ENCODE peak calls at places on chromosomes 1 and 21, in four cellular contexts. Z, K, H and Q are unnamed samples.

GRCh38 chr1:94250341-94250740 is 13.0 kb upstream of the ARHGAP29 start:
- DNase-seq in Z (no peak), K (no peak), H (no peak), Q (no peak)

GRCh38 chr1:31376374-31377134 is 3.7 kb upstream of the FABP3 start:
- DNase-seq in Z (peak; percentile 29), K (no peak), H (peak; percentile 32), Q (no peak)

GRCh38 chr21:28310711-28311110 is 682.0 kb downstream of the LTN1 start:
- DNase-seq in Z (no peak), K (no peak), H (no peak), Q (no peak)

GRCh38 chr1:67853704-67854103 is 20.4 kb upstream of the GNG12 start:
- DNase-seq in Z (peak; percentile 75), K (no peak), H (peak; percentile 25), Q (peak; percentile 95)

GRCh38 chr1:37994886-37995566 is 5.2 kb upstream of the SF3A3 start:
- DNase-seq in Z (no peak), K (no peak), H (no peak), Q (no peak)

GRCh38 chr1:177865807-177866206 is 104.1 kb downstream of the SEC16B start:
- DNase-seq in Z (no peak), K (no peak), H (no peak), Q (no peak)

GRCh38 chr1:64574301-64574700 is 104.4 kb downstream of the CACHD1 start:
- DNase-seq in Z (no peak), K (no peak), H (no peak), Q (no peak)

GRCh38 chr1:40895601-40896000 is 33.4 kb upstream of the CITED4 start:
- DNase-seq in Z (no peak), K (no peak), H (no peak), Q (no peak)

GRCh38 chr1:35588197-35588910 is 15.2 kb downstream of the TFAP2E start:
- DNase-seq in Z (no peak), K (no peak), H (no peak), Q (no peak)

GRCh38 chr21:26055841-26056264 is 114.7 kb downstream of the APP start:
- DNase-seq in Z (no peak), K (no peak), H (no peak), Q (no peak)

GRCh38 chr1:9859252-9860014 is 35.7 kb upstream of the CLSTN1 start:
- DNase-seq in Z (no peak), K (no peak), H (no peak), Q (no peak)

GRCh38 chr1:234214911-234215892 is 158.1 kb upstream of the COA6 start:
- DNase-seq in Z (no peak), K (no peak), H (no peak), Q (peak; percentile 57)

GRCh38 chr1:203839081-203839480 is 22.3 kb upstream of the SNRPE start:
- DNase-seq in Z (no peak), K (no peak), H (no peak), Q (no peak)

GRCh38 chr1:118928739-118929554 is 59.2 kb downstream of the TBX15 start:
- DNase-seq in Z (peak; percentile 50), K (no peak), H (peak; percentile 41), Q (peak; percentile 55)

GRCh38 chr1:220137006-220137794 is 43.3 kb downstream of the IARS2 start:
- DNase-seq in Z (no peak), K (no peak), H (no peak), Q (no peak)

GRCh38 chr1:151693057-151693651 is 23.4 kb downstream of the CELF3 start:
- DNase-seq in Z (peak; percentile 40), K (no peak), H (peak; percentile 36), Q (no peak)

GRCh38 chr21:46099476-46099875 is 1.6 kb downstream of the COL6A2 start:
- DNase-seq in Z (no peak), K (no peak), H (peak; percentile 15), Q (peak; percentile 51)

GRCh38 chr1:78536427-78536826 is 45.7 kb downstream of the PTGFR start:
- DNase-seq in Z (no peak), K (no peak), H (no peak), Q (no peak)

GRCh38 chr1:97820470-97821188 is 100.2 kb downstream of the DPYD start:
- DNase-seq in Z (no peak), K (no peak), H (peak; percentile 5), Q (no peak)

GRCh38 chr1:233282582-233282886 is 13.0 kb downstream of the PCNX2 start:
- DNase-seq in Z (no peak), K (no peak), H (no peak), Q (no peak)

GRCh38 chr1:156337052-156337887 is 822 bp downstream of the CCT3 start:
- DNase-seq in Z (peak; percentile 36), K (no peak), H (no peak), Q (no peak)

GRCh38 chr1:23483327-23484252 is at the start of gene ASAP3:
- DNase-seq in Z (peak; percentile 36), K (no peak), H (peak; percentile 17), Q (peak; percentile 76)

GRCh38 chr1:78716186-78716585 is 66.6 kb downstream of the IFI44 start:
- DNase-seq in Z (no peak), K (no peak), H (no peak), Q (no peak)

GRCh38 chr1:114032271-114033218 is 53.3 kb downstream of the OLFML3 start:
- DNase-seq in Z (no peak), K (no peak), H (no peak), Q (peak; percentile 43)

GRCh38 chr1:20665736-20666135 is 4.6 kb upstream of the DDOST start:
- DNase-seq in Z (no peak), K (no peak), H (no peak), Q (no peak)

GRCh38 chr1:243792891-243793290 is 57.2 kb downstream of the AKT3 start:
- DNase-seq in Z (no peak), K (no peak), H (no peak), Q (no peak)

GRCh38 chr1:46587072-46587471 is 17.0 kb downstream of the MKNK1 start:
- DNase-seq in Z (no peak), K (no peak), H (no peak), Q (no peak)

GRCh38 chr1:45135339-45135738 is 71.1 kb downstream of the ZSWIM5 start:
- DNase-seq in Z (no peak), K (no peak), H (no peak), Q (no peak)

GRCh38 chr1:100835866-100836842 is 58.5 kb downstream of the EXTL2 start:
- DNase-seq in Z (no peak), K (no peak), H (no peak), Q (no peak)

GRCh38 chr1:223258751-223259177 is 105.2 kb downstream of the SUSD4 start:
- DNase-seq in Z (peak; percentile 55), K (no peak), H (peak; percentile 10), Q (no peak)

GRCh38 chr1:237012789-237013383 is 8.6 kb upstream of the MT1HL1 start:
- DNase-seq in Z (peak; percentile 86), K (no peak), H (peak; percentile 4), Q (no peak)

GRCh38 chr1:2977886-2978611 is 43.2 kb upstream of the ACTRT2 start:
- DNase-seq in Z (no peak), K (no peak), H (no peak), Q (no peak)
- TF ChIP-seq NR2C2 in Z (no peak), K (no peak), H (no peak), Q (no peak)

GRCh38 chr21:37006521-37007291 is at the start of gene RIPPLY3:
- DNase-seq in Z (no peak), K (no peak), H (no peak), Q (peak; percentile 59)

GRCh38 chr21:37008705-37009104 is 2.2 kb downstream of the RIPPLY3 start:
- DNase-seq in Z (no peak), K (no peak), H (no peak), Q (no peak)

GRCh38 chr21:37005548-37006242 is 807 bp upstream of the RIPPLY3 start:
- DNase-seq in Z (no peak), K (no peak), H (no peak), Q (peak; percentile 67)

GRCh38 chr21:37006243-37006520 is 320 bp upstream of the RIPPLY3 start:
- DNase-seq in Z (no peak), K (no peak), H (no peak), Q (no peak)

GRCh38 chr21:37009740-37010341 is 3.3 kb downstream of the RIPPLY3 start:
- DNase-seq in Z (peak; percentile 93), K (peak; percentile 54), H (peak; percentile 83), Q (peak; percentile 94)
- TF ChIP-seq ATF2 in Z (no peak), K (no peak), H (no peak), Q (no peak)

GRCh38 chr1:27102707-27103468 is 52.0 kb downstream of the SLC9A1 start:
- DNase-seq in Z (peak; percentile 85), K (no peak), H (peak; percentile 39), Q (peak; percentile 95)
- TF ChIP-seq NR2C2 in Z (no peak), K (no peak), H (no peak), Q (no peak)

DNA sequence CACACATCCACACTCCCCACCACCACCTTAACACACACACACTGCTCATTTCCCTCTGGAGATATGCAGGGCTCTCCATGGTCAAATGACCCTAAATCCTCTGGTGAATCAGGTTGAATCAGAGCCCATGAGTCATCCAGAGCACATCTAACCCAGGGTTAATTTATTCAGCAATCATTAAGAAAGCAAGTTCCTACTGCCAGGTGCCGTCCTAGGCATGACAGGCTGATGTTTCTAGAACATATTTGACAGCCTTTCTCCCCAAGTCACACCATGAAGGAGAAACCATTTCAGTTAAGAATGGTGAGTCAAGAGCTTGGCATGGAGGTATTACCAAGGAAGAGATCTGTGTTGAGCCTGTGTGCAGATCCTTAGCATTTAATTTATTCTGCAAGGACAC is 194.3 kb upstream of the CAMK1G start:
- DNase-seq in Z (no peak), K (no peak), H (no peak), Q (no peak)
- TF ChIP-seq ATF2 in Z (no peak), K (no peak), H (no peak), Q (no peak)

GRCh38 chr1:12161662-12162458 is 4.9 kb upstream of the TNFRSF1B start:
- DNase-seq in Z (peak; percentile 99), K (peak; percentile 88), H (no peak), Q (no peak)
- TF ChIP-seq NR2C2 in Z (peak; percentile 63), K (no peak), H (no peak), Q (no peak)

GRCh38 chr1:215044151-215044550 is 38.4 kb upstream of the KCNK2 start:
- DNase-seq in Z (no peak), K (no peak), H (no peak), Q (no peak)
- TF ChIP-seq ATF2 in Z (no peak), K (no peak), H (no peak), Q (no peak)

GRCh38 chr1:81430955-81431646 is 369.6 kb upstream of the ADGRL2 start:
- DNase-seq in Z (no peak), K (peak; percentile 12), H (no peak), Q (peak; percentile 30)
- TF ChIP-seq NR2C2 in Z (no peak), K (no peak), H (no peak), Q (no peak)

DNA sequence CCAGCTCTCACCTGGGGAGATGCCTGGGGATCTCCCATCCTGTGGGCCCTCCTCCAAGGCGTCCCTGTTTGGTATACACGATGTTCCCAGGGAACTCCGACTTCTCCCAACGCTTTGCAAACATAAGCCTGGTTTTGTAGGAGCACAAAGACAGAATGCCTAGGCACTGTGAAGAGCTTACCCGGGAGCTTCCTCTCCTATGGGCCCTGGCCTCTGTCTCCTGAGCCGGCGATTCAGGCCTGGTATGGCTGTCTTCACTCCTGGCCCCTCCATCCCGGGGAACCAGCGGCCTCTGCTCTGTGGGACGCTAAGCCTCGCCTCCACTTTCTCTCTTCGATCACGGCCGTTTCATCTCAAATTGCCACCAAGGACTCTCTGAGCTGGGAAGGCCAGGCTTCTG is 59.6 kb upstream of the ACTRT2 start:
- DNase-seq in Z (no peak), K (no peak), H (no peak), Q (no peak)
- TF ChIP-seq ATF2 in Z (no peak), K (no peak), H (no peak), Q (no peak)